ENCODE peak calls at places on chromosomes 1 and 21, in seven cellular contexts. A is SW480; I is NCI-H1417; X is Ammon's horn; F is GM12865; C is CD4-positive, alpha-beta T cell; Y is aorta. K is an unnamed sample.

GRCh38 chr1:53371121-53371666 is 43.3 kb upstream of the LRP8 start:
- DNase-seq in A (no peak), I (peak), X (no peak), F (no peak), C (no peak), Y (peak), K (no peak)

GRCh38 chr1:20291621-20292020 is 946 bp downstream of the VWA5B1 start:
- DNase-seq in A (no peak), I (peak), X (peak), F (no peak), C (no peak), Y (no peak), K (no peak)

GRCh38 chr1:81551942-81552341 is 248.8 kb upstream of the ADGRL2 start:
- DNase-seq in A (no peak), I (no peak), X (no peak), F (peak), C (no peak), Y (no peak), K (no peak)

GRCh38 chr1:196466656-196467055 is 141.6 kb downstream of the KCNT2 start:
- DNase-seq in A (peak), I (no peak), X (no peak), F (no peak), C (no peak), Y (no peak), K (no peak)

GRCh38 chr1:29255134-29255666 is 18.9 kb downstream of the PTPRU start:
- DNase-seq in A (no peak), I (no peak), X (no peak), F (no peak), C (no peak), Y (no peak), K (no peak)

GRCh38 chr21:16192900-16193299 is 463.1 kb downstream of the USP25 start:
- DNase-seq in A (no peak), I (no peak), X (no peak), F (no peak), C (no peak), Y (no peak), K (no peak)

GRCh38 chr1:223887724-223888428 is 42.1 kb upstream of the TP53BP2 start:
- DNase-seq in A (no peak), I (peak), X (no peak), F (peak), C (no peak), Y (peak), K (no peak)

GRCh38 chr21:44701023-44701400 is 4.0 kb downstream of the KRTAP10-12 start:
- DNase-seq in A (no peak), I (no peak), X (no peak), F (no peak), C (no peak), Y (no peak), K (no peak)

GRCh38 chr1:245751111-245751510 is 596.3 kb downstream of the KIF26B start:
- DNase-seq in A (no peak), I (no peak), X (no peak), F (no peak), C (no peak), Y (no peak), K (no peak)

GRCh38 chr1:107935396-107936064 is 29.4 kb downstream of the VAV3 start:
- DNase-seq in A (peak), I (no peak), X (no peak), F (peak), C (no peak), Y (no peak), K (peak)

GRCh38 chr1:153678519-153679336 is at the start of gene NPR1:
- DNase-seq in A (peak), I (peak), X (peak), F (peak), C (no peak), Y (peak), K (peak)

GRCh38 chr1:2050482-2050792 is 226 bp downstream of the PRKCZ start:
- DNase-seq in A (peak), I (peak), X (no peak), F (no peak), C (no peak), Y (no peak), K (no peak)

GRCh38 chr1:37423810-37424209 is 50.6 kb upstream of the ZC3H12A start:
- DNase-seq in A (no peak), I (no peak), X (no peak), F (peak), C (no peak), Y (no peak), K (no peak)

GRCh38 chr1:197918815-197919522 is 1.8 kb downstream of the LHX9 start:
- DNase-seq in A (no peak), I (no peak), X (no peak), F (no peak), C (no peak), Y (no peak), K (peak)

K was measured in GM13976.